ENCODE peak calls at places on chromosomes 4 and X, in seven cellular contexts. A is NCI-H1092; C is mesenchymal stem cell; P is NCI-H2029; U is stimulated activated CD4-positive, alpha-beta T cell treated with anti-CD3 and anti-CD28 coated beads, Interleukin-12 subunit alpha, Interleukin-12 subunit beta, amount 100 ng/mL, for 24 hours; W is A549; H is lung. X is an unnamed sample.

GRCh38 chr4:179095585-179096228 is 1653.5 kb upstream of the AGA start:
- DNase-seq in H (no peak), U (no peak), P (no peak), C (peak), A (no peak), W (no peak), X (no peak)

GRCh38 chr4:2400841-2401609 is 17.4 kb downstream of the ZFYVE28 start:
- DNase-seq in W (no peak), C (no peak), P (no peak), A (no peak), H (no peak), U (no peak), X (no peak)

GRCh38 chrX:54494970-54495813 is 842 bp downstream of the FGD1 start:
- DNase-seq in H (no peak), A (peak), C (peak), W (no peak), P (no peak), U (no peak), X (no peak)

GRCh38 chrX:131394384-131394783 is 105.3 kb upstream of the IGSF1 start:
- DNase-seq in H (no peak), P (no peak), W (no peak), U (no peak), A (no peak), C (no peak), X (no peak)

GRCh38 chr4:6527259-6527658 is 47.7 kb upstream of the MAN2B2 start:
- DNase-seq in C (no peak), U (no peak), H (no peak), W (no peak), A (no peak), P (no peak), X (no peak)

GRCh38 chr4:90960433-90960832 is 833.2 kb downstream of the CCSER1 start:
- DNase-seq in A (no peak), H (no peak), W (no peak), C (no peak), U (no peak), P (no peak), X (no peak)

GRCh38 chrX:72716766-72717165 is 2.7 kb upstream of the PHKA1 start:
- DNase-seq in A (no peak), P (no peak), W (no peak), C (no peak), U (no peak), H (no peak), X (peak)

GRCh38 chrX:126770179-126770578 is 49.4 kb upstream of the PRR32 start:
- DNase-seq in U (no peak), W (peak), A (no peak), P (peak), H (no peak), C (no peak), X (no peak)

GRCh38 chr4:186927624-186928023 is 204.0 kb upstream of the FAT1 start:
- DNase-seq in C (no peak), A (no peak), W (no peak), H (no peak), P (no peak), U (no peak), X (no peak)

GRCh38 chr4:113468165-113469022 is 293.1 kb downstream of the CAMK2D start:
- DNase-seq in P (no peak), U (no peak), W (peak), C (peak), H (peak), A (no peak), X (no peak)

GRCh38 chr4:17544205-17544604 is 29.2 kb downstream of the CLRN2 start:
- DNase-seq in A (peak), W (no peak), P (peak), H (no peak), U (no peak), C (peak), X (no peak)

GRCh38 chr4:168162604-168163003 is 70.3 kb downstream of the ANXA10 start:
- DNase-seq in U (no peak), H (no peak), P (no peak), A (no peak), W (no peak), C (peak), X (no peak)

GRCh38 chr4:151318310-151319006 is 6.9 kb downstream of the SH3D19 start:
- DNase-seq in W (no peak), H (no peak), P (no peak), A (no peak), C (no peak), U (no peak), X (no peak)

GRCh38 chrX:130545796-130546195 is 144.0 kb downstream of the RBMX2 start:
- DNase-seq in H (no peak), P (no peak), U (no peak), W (no peak), A (no peak), C (no peak), X (no peak)

GRCh38 chr4:169612869-169613859 is 781 bp upstream of the NEK1 start:
- DNase-seq in W (peak), P (peak), H (peak), A (peak), U (peak), C (peak), X (peak)

GRCh38 chrX:20265726-20266681 is 705 bp downstream of the RPS6KA3 start:
- DNase-seq in A (no peak), W (peak), U (peak), C (peak), H (peak), P (no peak), X (peak)

GRCh38 chr4:169270810-169271691 is at the start of gene SH3RF1:
- DNase-seq in W (peak), U (peak), P (peak), A (peak), C (peak), H (peak), X (peak)

X was measured in left lobe of liver.